ENCODE peak calls at places on chromosomes 12 and 14, in eight cellular contexts. D is right lobe of liver, M is MM.1S, B is astrocyte, L is fibroblast of lung, F is lower lobe of right lung, P is mammary epithelial cell, N is cardiac muscle cell. O is an unnamed sample.

GRCh38 chr12:62158416-62159360 is 101.5 kb upstream of the USP15 start:
- DNase-seq in B (no peak), M (no peak), F (no peak), P (no peak), D (no peak), L (no peak), N (no peak), O (no peak)

GRCh38 chr14:95500772-95501401 is 15.6 kb downstream of the SYNE3 start:
- DNase-seq in L (peak; percentile 83), M (no peak), B (peak; percentile 78), P (no peak), F (no peak), N (peak; percentile 79), D (no peak), O (peak; percentile 49)

GRCh38 chr12:82176761-82177490 is 181.3 kb downstream of the CCDC59 start:
- DNase-seq in N (no peak), L (peak; percentile 69), P (no peak), F (no peak), M (no peak), B (peak; percentile 61), D (no peak), O (no peak)

GRCh38 chr14:64503184-64503433 is 529 bp downstream of the ZBTB25 start:
- DNase-seq in N (peak; percentile 28), P (no peak), B (no peak), F (no peak), M (no peak), L (no peak), D (no peak), O (no peak)

GRCh38 chr14:65879218-65880009 is 466.9 kb downstream of the FUT8 start:
- DNase-seq in D (no peak), F (no peak), P (peak; percentile 85), N (peak; percentile 63), L (peak; percentile 66), B (peak; percentile 64), M (no peak), O (no peak)

GRCh38 chr12:30862486-30862885 is 64.1 kb upstream of the TSPAN11 start:
- DNase-seq in M (no peak), P (no peak), F (no peak), D (peak; percentile 65), N (peak; percentile 87), B (peak; percentile 35), L (peak; percentile 54), O (no peak)

GRCh38 chr12:54390668-54391551 is 6.4 kb upstream of the ZNF385A start:
- DNase-seq in L (no peak), B (no peak), P (peak; percentile 68), N (no peak), F (no peak), D (no peak), M (peak; percentile 61), O (peak; percentile 92)

GRCh38 chr12:50132505-50133135 is 20.6 kb downstream of the COX14 start:
- DNase-seq in M (peak; percentile 15), D (no peak), L (peak; percentile 17), F (no peak), N (peak; percentile 71), P (peak; percentile 29), B (no peak), O (no peak)

GRCh38 chr12:3761116-3761770 is 8.3 kb upstream of the CRACR2A start:
- DNase-seq in B (no peak), P (no peak), F (no peak), D (no peak), M (no peak), N (peak; percentile 38), L (no peak), O (no peak)

GRCh38 chr14:90272523-90272922 is 16.2 kb downstream of the PSMC1 start:
- DNase-seq in D (no peak), B (no peak), P (no peak), M (no peak), F (peak; percentile 79), L (no peak), N (peak; percentile 19), O (no peak)

GRCh38 chr12:95102916-95103671 is 29.7 kb upstream of the NR2C1 start:
- DNase-seq in D (no peak), L (peak; percentile 94), B (peak; percentile 92), M (no peak), P (peak; percentile 98), F (no peak), N (peak; percentile 31), O (no peak)

GRCh38 chr14:26606729-26607128 is 8.9 kb upstream of the NOVA1 start:
- DNase-seq in M (no peak), D (no peak), P (no peak), N (peak; percentile 9), L (peak; percentile 14), F (no peak), B (no peak), O (no peak)

GRCh38 chr14:33902363-33902762 is 48.5 kb downstream of the EGLN3 start:
- DNase-seq in D (no peak), M (no peak), F (no peak), N (no peak), B (no peak), L (no peak), P (no peak), O (no peak)

GRCh38 chr14:33567736-33568124 is 383.1 kb downstream of the EGLN3 start:
- DNase-seq in F (no peak), B (peak; percentile 78), D (no peak), M (no peak), P (no peak), L (peak; percentile 81), N (peak; percentile 56), O (no peak)

GRCh38 chr14:87824261-87824660 is 168.7 kb downstream of the GALC start:
- DNase-seq in F (no peak), P (no peak), L (peak; percentile 3), D (no peak), B (peak; percentile 8), N (no peak), M (no peak), O (no peak)

GRCh38 chr12:58521796-58522195 is 398.5 kb downstream of the LRIG3 start:
- DNase-seq in P (no peak), B (no peak), N (no peak), L (no peak), F (no peak), D (no peak), M (no peak), O (no peak)

GRCh38 chr14:20093442-20093841 is 17.1 kb upstream of the OR4K17 start:
- DNase-seq in F (no peak), M (no peak), B (no peak), L (no peak), N (no peak), P (no peak), D (no peak), O (no peak)

GRCh38 chr12:30622509-30622908 is 73.2 kb downstream of the IPO8 start:
- DNase-seq in B (peak; percentile 61), M (no peak), N (peak; percentile 62), D (no peak), F (no peak), P (peak; percentile 66), L (peak; percentile 70), O (no peak)

GRCh38 chr14:50943943-50944646 is at the start of gene PYGL:
- DNase-seq in N (peak; percentile 83), B (peak; percentile 52), L (peak; percentile 76), M (peak; percentile 31), D (peak; percentile 92), F (peak; percentile 89), P (peak; percentile 75), O (peak; percentile 94)

GRCh38 chr12:119673634-119674033 is 5.7 kb downstream of the PRKAB1 start:
- DNase-seq in D (no peak), M (no peak), L (no peak), F (no peak), P (no peak), B (no peak), N (no peak), O (no peak)

DNA sequence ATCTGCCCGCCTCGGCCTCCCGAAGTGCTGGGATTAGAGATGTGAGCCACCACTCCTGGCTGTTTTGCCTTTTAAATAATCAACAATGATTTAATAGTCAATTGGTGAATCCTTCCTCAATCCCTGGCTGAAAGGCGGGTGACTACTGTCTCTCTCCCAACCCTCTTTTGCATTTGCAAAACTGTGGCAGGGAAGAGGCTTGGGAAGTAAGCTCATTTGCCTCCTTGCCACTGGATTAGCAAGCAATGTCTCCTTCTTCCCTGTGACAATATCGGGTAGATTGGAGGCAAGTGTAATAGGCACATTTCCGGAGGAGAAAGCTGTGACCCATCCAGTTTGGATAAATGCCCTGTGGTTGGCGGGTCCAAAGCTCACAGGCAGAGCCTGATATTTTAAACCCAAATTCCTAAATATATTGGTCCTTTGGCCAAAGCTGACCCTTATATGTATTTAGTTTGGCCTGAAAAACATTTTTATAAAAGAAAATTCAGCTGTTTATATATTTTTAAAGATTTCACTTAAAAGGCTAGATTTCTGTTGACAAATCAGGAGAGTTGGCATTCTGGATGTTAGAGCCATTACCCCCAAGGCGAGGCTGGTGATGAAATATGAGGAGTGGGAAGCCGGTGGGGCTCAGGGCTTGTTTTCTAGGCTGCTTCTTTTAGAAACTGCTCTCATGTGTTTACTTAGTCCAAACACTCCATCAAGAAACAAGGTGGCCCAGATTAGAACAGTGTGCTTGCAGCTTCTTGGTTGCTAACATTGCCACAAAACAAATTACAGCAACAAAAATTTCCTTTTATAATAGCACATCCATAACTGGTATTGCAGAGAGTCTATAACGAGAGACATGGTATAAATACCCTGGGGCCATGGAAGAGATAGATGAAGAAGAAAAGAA is 646.9 kb upstream of the TMEM132C start:
- DNase-seq in M (no peak), P (no peak), D (no peak), B (no peak), N (no peak), L (no peak), F (no peak), O (no peak)
- H3K27ac ChIP-seq in M (no peak overlapping the region), P (no peak overlapping the region), D (no peak overlapping the region), B (no peak overlapping the region), N (no peak overlapping the region), L (no peak overlapping the region), F (no peak overlapping the region), O (no peak overlapping the region)

GRCh38 chr14:72544615-72545387 is 349.1 kb downstream of the DPF3 start:
- DNase-seq in N (no peak), F (no peak), D (no peak), B (no peak), L (peak; percentile 43), M (no peak), P (no peak), O (no peak)
- H3K27ac ChIP-seq in N (no peak overlapping the region), F (no peak overlapping the region), D (no peak overlapping the region), B (no peak overlapping the region), L (no peak overlapping the region), M (no peak overlapping the region), P (no peak overlapping the region), O (no peak overlapping the region)

GRCh38 chr14:100677152-100677924 is 49.4 kb upstream of the DLK1 start:
- DNase-seq in B (no peak), L (no peak), P (no peak), F (no peak), D (no peak), M (no peak), N (peak; percentile 67), O (peak; percentile 85)
- H3K27ac ChIP-seq in B (no peak overlapping the region), L (no peak overlapping the region), P (no peak overlapping the region), F (peak overlapping the region; percentile 54), D (peak overlapping the region; percentile 67), M (no peak overlapping the region), N (peak overlapping the region; percentile 53), O (peak overlapping the region; percentile 79)

DNA sequence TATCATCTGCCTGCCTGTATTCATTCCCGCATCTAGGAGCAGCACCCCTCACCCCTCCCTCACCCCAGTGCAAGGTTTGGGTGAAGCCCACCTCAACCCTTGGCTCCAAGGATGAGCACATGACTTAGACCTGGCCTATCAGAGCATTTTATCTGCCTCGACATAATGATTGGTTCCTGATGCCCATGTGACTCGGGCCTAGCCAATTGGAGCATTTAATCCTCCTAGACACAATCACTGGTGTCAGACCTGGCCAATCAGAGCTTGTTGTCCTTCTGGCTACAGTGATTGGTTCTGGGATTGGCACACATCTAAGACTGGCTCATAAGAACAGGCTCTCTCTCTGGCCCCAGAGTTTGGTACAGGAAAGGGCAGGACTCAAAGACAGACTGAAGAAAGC is 73.0 kb upstream of the MYL2 start:
- DNase-seq in N (no peak), M (no peak), L (no peak), F (no peak), B (no peak), D (no peak), P (no peak), O (no peak)
- H3K27ac ChIP-seq in N (no peak overlapping the region), M (no peak overlapping the region), L (no peak overlapping the region), F (no peak overlapping the region), B (no peak overlapping the region), D (no peak overlapping the region), P (no peak overlapping the region), O (no peak overlapping the region)

O was measured in spleen.